ENCODE peak calls at places on chromosomes 5 and 9, in five cellular contexts. X is upper lobe of right lung; M is A549; U is CD4-positive, alpha-beta T cell; F is mammary epithelial cell. V is an unnamed sample.

GRCh38 chr9:35680331-35681105 is 6.8 kb downstream of the CA9 start:
- DNase-seq in M (no peak), X (no peak), F (no peak), U (no peak), V (no peak)

GRCh38 chr9:115686069-115686468 is 467.5 kb upstream of the PAPPA start:
- DNase-seq in F (no peak), U (no peak), M (no peak), X (no peak), V (no peak)

GRCh38 chr5:172090976-172091547 is 84.6 kb upstream of the FBXW11 start:
- DNase-seq in F (no peak), M (no peak), X (no peak), U (no peak), V (no peak)

GRCh38 chr9:91835632-91836031 is 114.4 kb downstream of the ROR2 start:
- DNase-seq in F (no peak), X (no peak), U (no peak), M (no peak), V (no peak)

GRCh38 chr9:75488082-75488713 is 399.9 kb downstream of the OSTF1 start:
- DNase-seq in F (no peak), U (no peak), M (no peak), X (no peak), V (no peak)

GRCh38 chr9:69081261-69081660 is 45.7 kb downstream of the FXN start:
- DNase-seq in F (no peak), M (no peak), U (no peak), X (no peak), V (no peak)

GRCh38 chr9:120532891-120533290 is 47.1 kb downstream of the CDK5RAP2 start:
- DNase-seq in U (no peak), X (no peak), M (no peak), F (no peak), V (no peak)

GRCh38 chr5:160548949-160549665 is 127.5 kb downstream of the PTTG1 start:
- DNase-seq in U (no peak), M (no peak), F (peak; percentile 65), X (no peak), V (no peak)

GRCh38 chr5:152632380-152632779 is 227.3 kb upstream of the NMUR2 start:
- DNase-seq in F (no peak), U (no peak), X (no peak), M (no peak), V (no peak)

GRCh38 chr9:109903515-109904138 is 123.6 kb downstream of the PALM2AKAP2 start:
- DNase-seq in X (no peak), M (peak; percentile 64), U (peak; percentile 44), F (peak; percentile 53), V (peak; percentile 27)

GRCh38 chr5:142808778-142809606 is 38.8 kb downstream of the ARHGAP26 start:
- DNase-seq in U (no peak), M (no peak), X (no peak), F (no peak), V (no peak)

GRCh38 chr9:109098221-109098959 is 21.4 kb downstream of the TMEM245 start:
- DNase-seq in X (no peak), F (peak; percentile 55), M (no peak), U (no peak), V (no peak)

GRCh38 chr9:98974994-98975712 is 31.4 kb downstream of the COL15A1 start:
- DNase-seq in U (peak; percentile 75), X (peak; percentile 93), F (peak; percentile 66), M (peak; percentile 86), V (peak; percentile 67)

GRCh38 chr5:139600336-139600949 is 39.3 kb downstream of the UBE2D2 start:
- DNase-seq in F (peak; percentile 77), X (no peak), M (peak; percentile 39), U (no peak), V (no peak)

GRCh38 chr5:93417500-93417899 is 163.5 kb downstream of the NR2F1-AS1 start:
- DNase-seq in M (no peak), F (no peak), U (no peak), X (no peak), V (no peak)

GRCh38 chr5:154543380-154543779 is 65.4 kb upstream of the HAND1 start:
- DNase-seq in X (no peak), U (no peak), F (peak; percentile 24), M (no peak), V (no peak)

GRCh38 chr9:128127568-128127989 is at the start of gene PTGES2:
- DNase-seq in M (peak; percentile 64), X (peak; percentile 92), U (peak; percentile 76), F (peak; percentile 84), V (peak; percentile 79)

GRCh38 chr9:121840838-121841760 is 189.7 kb downstream of the DAB2IP start:
- DNase-seq in M (no peak), F (no peak), U (no peak), X (peak; percentile 34), V (no peak)

GRCh38 chr5:173326501-173326960 is 1.7 kb downstream of the STC2 start:
- DNase-seq in X (no peak), M (no peak), U (no peak), F (no peak), V (no peak)

GRCh38 chr5:109689740-109690455 is at the start of gene MAN2A1:
- DNase-seq in M (peak; percentile 51), F (peak; percentile 78), U (peak; percentile 74), X (peak; percentile 91), V (peak; percentile 75)

GRCh38 chr5:157767674-157768073 is 24.2 kb downstream of the LSM11 start:
- DNase-seq in M (no peak), U (no peak), F (no peak), X (no peak), V (no peak)

GRCh38 chr5:75678155-75678554 is 39.1 kb downstream of the POC5 start:
- DNase-seq in F (no peak), M (no peak), U (no peak), X (no peak), V (no peak)

GRCh38 chr9:120348951-120349429 is 231.0 kb downstream of the CDK5RAP2 start:
- DNase-seq in X (no peak), M (peak; percentile 73), F (peak; percentile 11), U (no peak), V (no peak)

GRCh38 chr9:76594764-76595410 is 135.9 kb downstream of the GCNT1 start:
- DNase-seq in X (no peak), U (no peak), F (no peak), M (no peak), V (no peak)

GRCh38 chr5:158485604-158486081 is 614.1 kb downstream of the EBF1 start:
- DNase-seq in U (no peak), F (no peak), X (no peak), M (no peak), V (no peak)

GRCh38 chr5:143435207-143435657 is 31.7 kb upstream of the NR3C1 start:
- DNase-seq in X (no peak), U (peak; percentile 17), F (no peak), M (no peak), V (no peak)

GRCh38 chr9:98085955-98086354 is 29.4 kb downstream of the NANS start:
- DNase-seq in X (no peak), U (no peak), M (no peak), F (no peak), V (no peak)

GRCh38 chr9:133945314-133945975 is 46.7 kb downstream of the VAV2 start:
- DNase-seq in X (peak; percentile 52), F (no peak), M (no peak), U (no peak), V (no peak)

GRCh38 chr9:33151007-33151557 is 16.1 kb downstream of the B4GALT1 start:
- DNase-seq in F (peak; percentile 67), U (no peak), X (no peak), M (no peak), V (no peak)

GRCh38 chr9:96758845-96759673 is 18.8 kb downstream of the ZNF510 start:
- DNase-seq in X (no peak), U (no peak), F (no peak), M (no peak), V (no peak)

GRCh38 chr9:96766199-96766598 is 11.7 kb downstream of the ZNF510 start:
- DNase-seq in X (no peak), U (no peak), F (no peak), M (no peak), V (no peak)

GRCh38 chr9:96762562-96762961 is 15.3 kb downstream of the ZNF510 start:
- DNase-seq in U (no peak), X (no peak), M (no peak), F (no peak), V (no peak)
- H3K9me3 ChIP-seq in U (peaks cover 97% of the 10 kb centered on the region), X (peaks cover 84% of the 10 kb centered on the region), M (peaks cover 99% of the 10 kb centered on the region), F (peaks cover 70% of the 10 kb centered on the region), V (peaks cover 78% of the 10 kb centered on the region)

GRCh38 chr5:1429501-1429900 is 15.7 kb downstream of the SLC6A3 start:
- DNase-seq in F (no peak), X (peak; percentile 29), M (no peak), U (no peak), V (no peak)
- H3K9me3 ChIP-seq in F (peaks cover 23% of the 10 kb centered on the region), X (peaks cover 21% of the 10 kb centered on the region), M (peaks cover 37% of the 10 kb centered on the region), U (peaks cover 35% of the 10 kb centered on the region), V (no peaks in the 10 kb centered on the region)

DNA sequence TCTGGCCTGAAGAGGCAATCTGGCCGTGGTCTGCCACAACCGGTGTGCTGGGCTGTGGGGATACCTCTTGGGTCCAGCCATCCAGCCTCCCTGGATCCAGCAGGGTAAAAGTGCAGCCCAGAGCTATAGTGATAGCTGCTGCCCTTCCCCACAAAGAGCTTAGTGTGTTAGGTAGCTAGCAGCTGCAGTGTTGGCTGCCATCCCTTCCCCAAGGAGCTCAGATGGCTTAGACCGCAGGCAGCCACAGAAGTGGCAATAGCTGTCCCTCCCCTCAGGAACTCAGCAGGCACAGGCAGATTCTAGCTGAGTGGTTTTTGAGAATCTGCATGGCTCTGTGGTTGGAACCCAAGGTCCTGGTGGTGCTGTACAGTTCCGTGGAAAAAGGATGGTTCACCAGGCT is 40.1 kb downstream of the GIN1 start:
- DNase-seq in M (no peak), X (no peak), U (no peak), F (no peak), V (no peak)
- H3K9me3 ChIP-seq in M (peaks cover 61% of the 10 kb centered on the region), X (peaks cover 57% of the 10 kb centered on the region), U (peaks cover 87% of the 10 kb centered on the region), F (peaks cover 8% of the 10 kb centered on the region), V (peaks cover 16% of the 10 kb centered on the region)

DNA sequence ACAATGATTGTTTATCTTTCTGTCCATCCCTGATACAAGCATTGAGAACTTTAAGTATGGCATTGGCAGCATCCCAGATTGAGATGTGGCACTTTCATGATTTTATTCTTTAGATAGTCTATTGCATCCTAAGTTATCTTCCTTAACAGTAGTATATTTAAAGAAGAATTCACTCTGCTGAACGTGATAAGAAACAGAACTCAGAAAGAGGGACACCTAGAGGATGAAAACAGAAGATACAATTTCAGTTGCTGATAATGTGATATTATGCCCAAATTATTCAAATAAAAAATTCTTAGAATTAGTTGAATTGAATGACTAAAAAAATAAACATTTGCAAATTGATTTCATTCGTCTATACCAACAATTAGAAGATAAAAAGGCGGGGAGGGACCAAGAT is 218.1 kb upstream of the DMRTA1 start:
- DNase-seq in M (no peak), U (no peak), X (no peak), F (no peak), V (no peak)
- H3K9me3 ChIP-seq in M (peaks cover 64% of the 10 kb centered on the region), U (no peaks in the 10 kb centered on the region), X (no peaks in the 10 kb centered on the region), F (peaks cover 13% of the 10 kb centered on the region), V (no peaks in the 10 kb centered on the region)